ENCODE peak calls at places on chromosomes 16 and 17, in ten cellular contexts. R, M, Q, W, B, S, F, E, Y and Z are unnamed samples.

GRCh38 chr17:56914641-56915263 is 903 bp upstream of the TRIM25 start:
- DNase-seq in R (no peak), M (no peak), Q (peak; percentile 7), W (no peak), B (no peak), S (no peak), F (no peak), E (no peak), Y (no peak), Z (no peak)

GRCh38 chr16:50505714-50506542 is 42.3 kb upstream of the NKD1 start:
- DNase-seq in R (no peak), M (no peak), Q (no peak), W (no peak), B (no peak), S (peak; percentile 86), F (no peak), E (no peak), Y (no peak), Z (no peak)

GRCh38 chr17:77297693-77298666 is 157.2 kb downstream of the SEC14L1 start:
- DNase-seq in R (no peak), M (no peak), Q (no peak), W (no peak), B (no peak), S (no peak), F (no peak), E (no peak), Y (no peak), Z (no peak)

GRCh38 chr16:1746693-1747195 is 24.6 kb downstream of the NME3 start:
- DNase-seq in R (no peak), M (peak; percentile 22), Q (no peak), W (no peak), B (no peak), S (no peak), F (no peak), E (no peak), Y (no peak), Z (no peak)

GRCh38 chr17:47966079-47966519 is 4.8 kb upstream of the CDK5RAP3 start:
- DNase-seq in R (no peak), M (no peak), Q (no peak), W (no peak), B (no peak), S (no peak), F (no peak), E (no peak), Y (no peak), Z (peak; percentile 75)

GRCh38 chr16:49282690-49283375 is 1.2 kb upstream of the CBLN1 start:
- DNase-seq in R (no peak), M (no peak), Q (peak; percentile 46), W (no peak), B (no peak), S (peak; percentile 83), F (no peak), E (no peak), Y (peak; percentile 12), Z (no peak)

GRCh38 chr16:14564323-14564722 is 65.7 kb downstream of the PARN start:
- DNase-seq in R (no peak), M (no peak), Q (no peak), W (peak; percentile 49), B (no peak), S (no peak), F (no peak), E (no peak), Y (no peak), Z (no peak)

GRCh38 chr17:11031787-11032186 is 193.9 kb upstream of the PIRT start:
- DNase-seq in R (no peak), M (no peak), Q (peak; percentile 15), W (no peak), B (no peak), S (peak; percentile 24), F (no peak), E (no peak), Y (no peak), Z (no peak)

GRCh38 chr17:75615301-75615700 is 17.9 kb upstream of the SMIM5 start:
- DNase-seq in R (peak; percentile 42), M (no peak), Q (no peak), W (no peak), B (peak; percentile 16), S (peak; percentile 50), F (no peak), E (no peak), Y (no peak), Z (peak; percentile 61)

GRCh38 chr17:77127735-77128361 is 12.9 kb upstream of the SEC14L1 start:
- DNase-seq in R (peak; percentile 88), M (peak; percentile 4), Q (no peak), W (peak; percentile 49), B (no peak), S (no peak), F (peak; percentile 52), E (no peak), Y (peak; percentile 63), Z (no peak)

GRCh38 chr16:14087590-14088154 is 16.6 kb downstream of the MRTFB start:
- DNase-seq in R (no peak), M (no peak), Q (no peak), W (no peak), B (no peak), S (no peak), F (no peak), E (no peak), Y (no peak), Z (no peak)

GRCh38 chr17:18025596-18026407 is 13.2 kb downstream of the ATPAF2 start:
- DNase-seq in R (no peak), M (no peak), Q (no peak), W (peak; percentile 53), B (no peak), S (no peak), F (no peak), E (no peak), Y (peak; percentile 73), Z (no peak)

GRCh38 chr16:3098459-3099394 is at the start of gene ZSCAN10:
- DNase-seq in R (no peak), M (no peak), Q (no peak), W (no peak), B (no peak), S (no peak), F (no peak), E (no peak), Y (no peak), Z (no peak)

GRCh38 chr17:33493566-33493965 is 200.5 kb upstream of the ASIC2 start:
- DNase-seq in R (no peak), M (no peak), Q (no peak), W (no peak), B (no peak), S (no peak), F (no peak), E (no peak), Y (no peak), Z (no peak)

GRCh38 chr17:68759343-68760140 is 158.4 kb upstream of the FAM20A start:
- DNase-seq in R (peak; percentile 94), M (peak; percentile 83), Q (peak; percentile 88), W (peak; percentile 91), B (peak; percentile 77), S (peak; percentile 81), F (no peak), E (peak; percentile 83), Y (peak; percentile 93), Z (peak; percentile 67)

GRCh38 chr17:32518856-32519768 is 32.3 kb downstream of the CDK5R1 start:
- DNase-seq in R (no peak), M (no peak), Q (peak; percentile 58), W (peak; percentile 81), B (peak; percentile 38), S (peak; percentile 91), F (peak; percentile 10), E (peak; percentile 51), Y (no peak), Z (no peak)

GRCh38 chr17:15269087-15269486 is 4.0 kb upstream of the PMP22 start:
- DNase-seq in R (no peak), M (no peak), Q (no peak), W (no peak), B (no peak), S (no peak), F (no peak), E (no peak), Y (peak; percentile 80), Z (no peak)

GRCh38 chr16:67731071-67731810 is 12.1 kb upstream of the GFOD2 start:
- DNase-seq in R (no peak), M (no peak), Q (no peak), W (no peak), B (no peak), S (no peak), F (no peak), E (no peak), Y (no peak), Z (no peak)

GRCh38 chr17:36592711-36593321 is 1.1 kb downstream of the DHRS11 start:
- DNase-seq in R (no peak), M (no peak), Q (no peak), W (no peak), B (no peak), S (no peak), F (no peak), E (no peak), Y (no peak), Z (no peak)

GRCh38 chr17:20206591-20206990 is 197.4 kb downstream of the SPECC1 start:
- DNase-seq in R (no peak), M (peak; percentile 77), Q (no peak), W (peak; percentile 79), B (no peak), S (no peak), F (no peak), E (no peak), Y (no peak), Z (no peak)

GRCh38 chr16:4293181-4293716 is 20.4 kb upstream of the TFAP4 start:
- DNase-seq in R (no peak), M (no peak), Q (no peak), W (no peak), B (no peak), S (no peak), F (no peak), E (no peak), Y (no peak), Z (no peak)

GRCh38 chr17:77326636-77327035 is 185.9 kb downstream of the SEC14L1 start:
- DNase-seq in R (no peak), M (no peak), Q (no peak), W (no peak), B (no peak), S (no peak), F (no peak), E (no peak), Y (no peak), Z (no peak)

GRCh38 chr17:18968945-18969887 is 17.3 kb downstream of the SLC5A10 start:
- DNase-seq in R (no peak), M (no peak), Q (no peak), W (peak; percentile 38), B (no peak), S (no peak), F (no peak), E (peak; percentile 18), Y (no peak), Z (no peak)